ENCODE peak calls at places on chromosomes 2 and 18, in four cellular contexts. One of them, this sample, is unnamed.

GRCh38 chr2:216335252-216335651 is 37.0 kb downstream of the MARCHF4 start:
- DNase-seq in ovary: no peak
- DNase-seq in prostate gland: no peak
- DNase-seq in choroid plexus epithelial cell: no peak
- DNase-seq in this sample: no peak

GRCh38 chr2:9085353-9085752 is 81.9 kb upstream of the MBOAT2 start:
- DNase-seq in prostate gland: no peak
- DNase-seq in ovary: no peak
- DNase-seq in choroid plexus epithelial cell: no peak
- DNase-seq in this sample: no peak

GRCh38 chr2:216633616-216634316 is 546 bp downstream of the IGFBP2 start:
- DNase-seq in prostate gland: no peak
- DNase-seq in ovary: no peak
- DNase-seq in choroid plexus epithelial cell: no peak
- DNase-seq in this sample: no peak

GRCh38 chr2:152222975-152223638 is 47.5 kb upstream of the STAM2 start:
- DNase-seq in prostate gland: peak
- DNase-seq in ovary: peak
- DNase-seq in choroid plexus epithelial cell: peak
- DNase-seq in this sample: no peak

GRCh38 chr2:8118940-8119781 is 562.7 kb upstream of the ID2 start:
- DNase-seq in choroid plexus epithelial cell: no peak
- DNase-seq in ovary: no peak
- DNase-seq in prostate gland: no peak
- DNase-seq in this sample: no peak

GRCh38 chr18:58316943-58317342 is 272.9 kb downstream of the NEDD4L start:
- DNase-seq in choroid plexus epithelial cell: peak
- DNase-seq in prostate gland: no peak
- DNase-seq in ovary: no peak
- DNase-seq in this sample: no peak

GRCh38 chr18:51211552-51211951 is 14.1 kb upstream of the MEX3C start:
- DNase-seq in prostate gland: no peak
- DNase-seq in choroid plexus epithelial cell: peak
- DNase-seq in ovary: no peak
- DNase-seq in this sample: peak

GRCh38 chr18:26034850-26035497 is 55.4 kb downstream of the SS18 start:
- DNase-seq in choroid plexus epithelial cell: no peak
- DNase-seq in ovary: no peak
- DNase-seq in prostate gland: no peak
- DNase-seq in this sample: no peak

GRCh38 chr2:151826737-151827157 is 1.5 kb downstream of the ARL5A start:
- DNase-seq in prostate gland: no peak
- DNase-seq in choroid plexus epithelial cell: peak
- DNase-seq in ovary: no peak
- DNase-seq in this sample: no peak

GRCh38 chr2:98830573-98831145 is 99.7 kb upstream of the MGAT4A start:
- DNase-seq in choroid plexus epithelial cell: no peak
- DNase-seq in prostate gland: no peak
- DNase-seq in ovary: no peak
- DNase-seq in this sample: no peak

GRCh38 chr2:46460991-46461715 is 18.2 kb upstream of the TMEM247 start:
- DNase-seq in prostate gland: peak
- DNase-seq in choroid plexus epithelial cell: peak
- DNase-seq in ovary: peak
- DNase-seq in this sample: peak

GRCh38 chr18:27213123-27213717 is 28.1 kb upstream of the CHST9 start:
- DNase-seq in choroid plexus epithelial cell: no peak
- DNase-seq in prostate gland: no peak
- DNase-seq in ovary: no peak
- DNase-seq in this sample: no peak

GRCh38 chr18:51229328-51229727 is 31.8 kb upstream of the MEX3C start:
- DNase-seq in choroid plexus epithelial cell: peak
- DNase-seq in ovary: no peak
- DNase-seq in prostate gland: no peak
- DNase-seq in this sample: no peak

GRCh38 chr18:78765637-78766281 is 213.9 kb upstream of the SALL3 start:
- DNase-seq in prostate gland: no peak
- DNase-seq in ovary: no peak
- DNase-seq in choroid plexus epithelial cell: no peak
- DNase-seq in this sample: no peak

GRCh38 chr2:120465989-120466703 is 120.2 kb downstream of the INHBB start:
- DNase-seq in choroid plexus epithelial cell: peak
- DNase-seq in prostate gland: no peak
- DNase-seq in ovary: peak
- DNase-seq in this sample: no peak

GRCh38 chr2:95326433-95327140 is 29.4 kb downstream of the KCNIP3 start:
- DNase-seq in ovary: no peak
- DNase-seq in prostate gland: no peak
- DNase-seq in choroid plexus epithelial cell: no peak
- DNase-seq in this sample: no peak

GRCh38 chr2:147715807-147716206 is 129.0 kb upstream of the ACVR2A start:
- DNase-seq in ovary: no peak
- DNase-seq in prostate gland: no peak
- DNase-seq in choroid plexus epithelial cell: no peak
- DNase-seq in this sample: no peak

GRCh38 chr2:99656938-99657337 is 167.1 kb upstream of the REV1 start:
- DNase-seq in ovary: no peak
- DNase-seq in choroid plexus epithelial cell: no peak
- DNase-seq in prostate gland: peak
- DNase-seq in this sample: no peak

GRCh38 chr2:39725401-39725800 is 53.7 kb downstream of the THUMPD2 start:
- DNase-seq in ovary: no peak
- DNase-seq in choroid plexus epithelial cell: no peak
- DNase-seq in prostate gland: no peak
- DNase-seq in this sample: no peak

GRCh38 chr18:67211646-67212045 is 304.9 kb downstream of the DSEL start:
- DNase-seq in prostate gland: no peak
- DNase-seq in ovary: no peak
- DNase-seq in choroid plexus epithelial cell: peak
- DNase-seq in this sample: no peak

GRCh38 chr2:241228081-241228859 is 39.8 kb downstream of the ANO7 start:
- DNase-seq in choroid plexus epithelial cell: no peak
- DNase-seq in ovary: peak
- DNase-seq in prostate gland: no peak
- DNase-seq in this sample: no peak

GRCh38 chr2:207847807-207848544 is 78.3 kb upstream of the FZD5 start:
- DNase-seq in prostate gland: peak
- DNase-seq in ovary: no peak
- DNase-seq in choroid plexus epithelial cell: peak
- DNase-seq in this sample: no peak

GRCh38 chr2:224749136-224749535 is 33.0 kb upstream of the CCDC195 start:
- DNase-seq in choroid plexus epithelial cell: no peak
- DNase-seq in prostate gland: no peak
- DNase-seq in ovary: no peak
- DNase-seq in this sample: no peak
- TF ChIP-seq CTCF in choroid plexus epithelial cell: no peak
- TF ChIP-seq CTCF in prostate gland: no peak
- TF ChIP-seq CTCF in ovary: no peak
- TF ChIP-seq CTCF in this sample: no peak

GRCh38 chr2:42957109-42958035 is 165.0 kb upstream of the HAAO start:
- DNase-seq in choroid plexus epithelial cell: no peak
- DNase-seq in ovary: no peak
- DNase-seq in prostate gland: no peak
- DNase-seq in this sample: no peak

GRCh38 chr2:42951263-42951938 is 159.0 kb upstream of the HAAO start:
- DNase-seq in ovary: no peak
- DNase-seq in prostate gland: no peak
- DNase-seq in choroid plexus epithelial cell: no peak
- DNase-seq in this sample: no peak

GRCh38 chr2:42953216-42953615 is 160.8 kb upstream of the HAAO start:
- DNase-seq in prostate gland: no peak
- DNase-seq in ovary: no peak
- DNase-seq in choroid plexus epithelial cell: no peak
- DNase-seq in this sample: no peak

GRCh38 chr2:42958036-42958370 is 165.6 kb upstream of the HAAO start:
- DNase-seq in ovary: no peak
- DNase-seq in choroid plexus epithelial cell: no peak
- DNase-seq in prostate gland: no peak
- DNase-seq in this sample: no peak

GRCh38 chr2:42954227-42954962 is 162.0 kb upstream of the HAAO start:
- DNase-seq in choroid plexus epithelial cell: no peak
- DNase-seq in prostate gland: no peak
- DNase-seq in ovary: no peak
- DNase-seq in this sample: no peak
- TF ChIP-seq CTCF in choroid plexus epithelial cell: no peak
- TF ChIP-seq CTCF in prostate gland: no peak
- TF ChIP-seq CTCF in ovary: no peak
- TF ChIP-seq CTCF in this sample: no peak

DNA sequence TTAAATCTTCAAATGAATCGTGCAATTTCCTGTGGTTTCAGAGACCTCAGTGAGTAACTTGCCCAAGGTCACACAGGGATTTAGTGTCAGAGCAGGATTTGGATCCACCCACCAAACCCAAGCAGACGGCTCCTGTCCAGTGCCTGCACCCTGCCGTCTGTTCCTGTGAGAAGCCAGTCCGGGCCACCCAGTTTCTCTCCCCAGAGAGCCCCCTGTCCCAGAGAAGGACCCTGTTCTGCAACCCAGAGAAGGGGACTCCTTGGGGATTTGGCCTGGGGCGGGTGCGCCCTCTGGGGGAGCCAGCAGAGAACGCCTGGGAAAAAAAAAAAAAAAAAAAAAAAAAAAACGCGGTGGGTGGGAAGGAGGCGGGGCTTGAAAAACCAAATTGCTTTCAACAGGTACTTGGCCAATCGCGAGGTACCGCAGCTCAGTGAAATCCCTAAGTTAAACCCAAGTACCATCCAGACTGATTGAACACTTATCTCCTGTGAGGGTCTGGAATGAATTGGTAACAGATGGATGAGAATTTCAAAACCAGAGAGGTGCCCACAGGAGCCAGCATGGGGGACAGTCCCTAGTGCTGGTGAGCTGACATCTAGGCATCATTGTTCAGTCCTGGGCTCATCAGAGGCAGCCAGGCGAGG is 30.9 kb upstream of the REEP1 start:
- DNase-seq in choroid plexus epithelial cell: peak
- DNase-seq in ovary: peak
- DNase-seq in prostate gland: no peak
- DNase-seq in this sample: no peak
- TF ChIP-seq CTCF in choroid plexus epithelial cell: peak
- TF ChIP-seq CTCF in ovary: no peak
- TF ChIP-seq CTCF in prostate gland: no peak
- TF ChIP-seq CTCF in this sample: peak

DNA sequence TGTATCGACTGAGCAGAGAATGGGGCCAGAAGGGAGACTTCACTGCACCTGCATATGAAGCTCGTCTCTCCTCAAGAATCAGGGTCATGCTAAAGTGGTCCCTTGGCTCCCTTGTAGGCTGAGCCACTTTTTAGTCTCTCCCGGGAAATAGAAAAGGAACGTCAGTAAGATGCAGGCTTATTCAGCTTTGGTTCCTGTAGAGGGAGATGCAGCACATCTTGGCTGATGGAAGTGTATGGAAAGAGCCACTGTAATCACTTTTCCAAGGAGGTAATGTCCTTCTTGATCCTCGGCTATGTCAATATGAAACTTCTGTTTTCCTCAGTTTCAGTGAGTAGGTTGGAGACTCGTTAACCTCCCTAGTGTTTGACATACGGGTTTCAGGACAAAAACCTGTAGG is 235.2 kb downstream of the GCA start:
- DNase-seq in choroid plexus epithelial cell: peak
- DNase-seq in prostate gland: no peak
- DNase-seq in ovary: no peak
- DNase-seq in this sample: no peak
- TF ChIP-seq CTCF in choroid plexus epithelial cell: peak
- TF ChIP-seq CTCF in prostate gland: no peak
- TF ChIP-seq CTCF in ovary: no peak
- TF ChIP-seq CTCF in this sample: no peak

DNA sequence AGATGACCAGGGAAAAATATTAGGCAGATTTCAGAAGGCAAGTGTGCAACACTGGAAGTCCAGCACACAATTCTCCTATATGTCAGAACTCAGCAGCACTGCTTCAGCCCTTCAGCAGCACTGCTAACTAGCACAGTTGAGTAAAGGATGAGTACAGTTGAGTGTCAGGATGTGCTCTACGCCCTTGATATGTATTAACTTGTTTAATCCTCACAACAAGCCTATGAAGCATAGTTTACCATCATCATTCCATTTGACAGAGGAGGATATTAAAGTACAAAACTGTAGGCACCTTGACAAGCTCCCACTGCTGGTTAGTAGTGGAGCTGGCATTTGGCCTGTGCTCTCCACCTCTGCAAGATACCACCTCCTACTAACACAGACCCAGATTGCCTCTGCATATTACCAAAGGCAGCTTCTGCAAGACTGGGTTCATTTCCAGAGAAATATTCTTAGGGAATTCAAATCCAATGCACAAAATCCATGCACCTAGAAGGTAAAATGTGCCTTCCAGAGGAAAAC is 230.8 kb downstream of the ANAPC1 start:
- DNase-seq in choroid plexus epithelial cell: no peak
- DNase-seq in ovary: no peak
- DNase-seq in prostate gland: no peak
- DNase-seq in this sample: no peak
- TF ChIP-seq CTCF in choroid plexus epithelial cell: no peak
- TF ChIP-seq CTCF in ovary: no peak
- TF ChIP-seq CTCF in prostate gland: no peak
- TF ChIP-seq CTCF in this sample: no peak

DNA sequence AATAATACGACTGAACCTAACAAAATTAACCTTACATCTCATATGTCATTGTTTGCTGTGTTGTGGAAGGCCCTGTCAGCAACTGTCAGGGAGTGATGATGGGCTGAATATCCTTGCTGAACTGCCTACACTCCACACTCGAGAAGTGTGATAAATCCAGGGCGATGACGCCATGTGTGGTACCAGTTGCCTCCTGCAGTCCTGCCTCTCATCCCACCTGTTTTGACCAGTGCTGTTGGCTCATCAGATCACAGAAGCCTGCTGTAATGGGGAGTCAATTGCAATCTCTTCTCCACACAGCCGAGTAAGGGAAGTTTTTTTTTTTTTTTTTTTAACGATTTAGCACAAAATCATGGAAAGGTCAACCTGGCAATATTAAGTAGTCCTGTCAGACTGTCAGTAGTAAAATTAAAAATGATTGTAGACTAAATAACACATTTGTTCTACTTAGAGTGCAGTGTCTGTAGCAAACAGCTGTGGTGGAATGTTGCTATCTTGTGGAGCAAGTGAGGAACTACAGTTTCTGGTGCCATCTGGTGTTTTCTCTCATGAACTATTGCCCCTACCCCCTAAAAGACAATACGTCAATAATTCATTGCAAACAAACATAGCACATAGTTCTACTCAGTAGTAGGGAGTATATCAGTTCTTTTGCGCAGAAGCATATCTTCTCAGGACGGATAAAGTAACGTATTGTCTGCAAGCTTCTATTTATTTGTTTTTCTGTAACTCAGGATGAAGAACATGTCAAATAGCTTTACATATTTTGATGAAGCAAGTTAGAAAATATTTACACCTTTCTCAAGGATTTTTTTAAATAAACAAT is 347.6 kb downstream of the CTNNA2 start:
- DNase-seq in choroid plexus epithelial cell: peak
- DNase-seq in prostate gland: no peak
- DNase-seq in ovary: no peak
- DNase-seq in this sample: no peak
- TF ChIP-seq CTCF in choroid plexus epithelial cell: peak
- TF ChIP-seq CTCF in prostate gland: no peak
- TF ChIP-seq CTCF in ovary: no peak
- TF ChIP-seq CTCF in this sample: no peak

This sample was measured in CD14-positive monocyte.